ENCODE peak calls at places on chromosomes 5 and 9, in nine cellular contexts. Q is pancreas, I is NCI-H2081, J is tibial artery, H is upper lobe of right lung, P is body of pancreas, D is H1, X is NCI-H187, Z is hippocampal formation. O is an unnamed sample.

GRCh38 chr5:175254155-175254554 is 189.8 kb downstream of the DRD1 start:
- DNase-seq in Q (no peak), I (no peak), J (no peak), H (no peak), P (no peak), D (no peak), X (no peak), Z (no peak), O (no peak)

GRCh38 chr9:123347289-123348060 is 8.5 kb upstream of the CRB2 start:
- DNase-seq in Q (no peak), I (no peak), J (no peak), H (no peak), P (no peak), D (no peak), X (no peak), Z (no peak), O (no peak)

GRCh38 chr5:150175536-150175935 is 9.0 kb downstream of the CDX1 start:
- DNase-seq in Q (no peak), I (no peak), J (no peak), H (no peak), P (no peak), D (no peak), X (no peak), Z (no peak), O (no peak)

GRCh38 chr5:117262607-117263131 is 688.0 kb upstream of the SEMA6A start:
- DNase-seq in Q (no peak), I (no peak), J (no peak), H (no peak), P (no peak), D (no peak), X (no peak), Z (peak), O (no peak)

GRCh38 chr9:71626395-71626794 is 141.9 kb downstream of the CEMIP2 start:
- DNase-seq in Q (no peak), I (no peak), J (no peak), H (no peak), P (no peak), D (no peak), X (no peak), Z (no peak), O (no peak)

GRCh38 chr5:112479418-112479817 is 60.3 kb upstream of the EPB41L4A start:
- DNase-seq in Q (no peak), I (no peak), J (no peak), H (no peak), P (no peak), D (no peak), X (no peak), Z (no peak), O (no peak)

GRCh38 chr9:33233659-33234335 is 6.2 kb upstream of the SPINK4 start:
- DNase-seq in Q (peak), I (no peak), J (no peak), H (peak), P (peak), D (no peak), X (no peak), Z (no peak), O (no peak)

GRCh38 chr9:126063326-126063725 is 263.3 kb upstream of the MVB12B start:
- DNase-seq in Q (no peak), I (no peak), J (no peak), H (no peak), P (no peak), D (no peak), X (no peak), Z (no peak), O (no peak)

GRCh38 chr5:168477060-168477459 is 9.2 kb upstream of the RARS1 start:
- DNase-seq in Q (no peak), I (no peak), J (no peak), H (no peak), P (no peak), D (no peak), X (no peak), Z (no peak), O (no peak)

GRCh38 chr5:128084228-128085167 is 932 bp downstream of the SLC12A2 start:
- DNase-seq in Q (peak), I (peak), J (peak), H (peak), P (peak), D (no peak), X (no peak), Z (peak), O (peak)

GRCh38 chr9:71003346-71003745 is 118.1 kb downstream of the TRPM3 start:
- DNase-seq in Q (no peak), I (no peak), J (no peak), H (no peak), P (no peak), D (no peak), X (no peak), Z (no peak), O (no peak)

GRCh38 chr9:82883436-82883835 is 179.5 kb downstream of the RASEF start:
- DNase-seq in Q (no peak), I (no peak), J (no peak), H (no peak), P (no peak), D (no peak), X (no peak), Z (no peak), O (no peak)

GRCh38 chr5:159628703-159629102 is 287.6 kb upstream of the ADRA1B start:
- DNase-seq in Q (no peak), I (no peak), J (no peak), H (no peak), P (no peak), D (no peak), X (no peak), Z (no peak), O (no peak)

O was measured in left lobe of liver.